ENCODE peak calls at places on chromosome 7, in five cellular contexts. S, B, X, C and K are unnamed samples.

GRCh38 chr7:111470898-111471297 is 91.4 kb downstream of the IMMP2L start:
- DNase-seq in S (no peak), B (no peak), X (no peak), C (no peak), K (no peak)

GRCh38 chr7:4461511-4461910 is 220.6 kb upstream of the FOXK1 start:
- DNase-seq in S (no peak), B (no peak), X (no peak), C (no peak), K (no peak)

GRCh38 chr7:140778568-140778967 is 82.1 kb downstream of the NDUFB2 start:
- DNase-seq in S (no peak), B (no peak), X (no peak), C (no peak), K (no peak)

GRCh38 chr7:71261066-71261465 is 129.1 kb downstream of the GALNT17 start:
- DNase-seq in S (no peak), B (no peak), X (no peak), C (no peak), K (no peak)

GRCh38 chr7:87445897-87446296 is 29.6 kb downstream of the ABCB4 start:
- DNase-seq in S (no peak), B (no peak), X (no peak), C (no peak), K (no peak)

GRCh38 chr7:115682507-115682906 is 348.1 kb downstream of the TFEC start:
- DNase-seq in S (no peak), B (no peak), X (no peak), C (no peak), K (no peak)

GRCh38 chr7:101725911-101726310 is 91.5 kb upstream of the CUX1 start:
- DNase-seq in S (no peak), B (no peak), X (peak), C (no peak), K (no peak)

GRCh38 chr7:139853576-139854511 is 24.8 kb downstream of the TBXAS1 start:
- DNase-seq in S (no peak), B (no peak), X (peak), C (no peak), K (peak)

GRCh38 chr7:133547981-133548380 is 295.1 kb downstream of the EXOC4 start:
- DNase-seq in S (no peak), B (no peak), X (no peak), C (no peak), K (no peak)

GRCh38 chr7:98163704-98164478 is 47.3 kb upstream of the BHLHA15 start:
- DNase-seq in S (no peak), B (no peak), X (peak), C (no peak), K (peak)

GRCh38 chr7:68424643-68425297 is 1173.5 kb upstream of the AUTS2 start:
- DNase-seq in S (no peak), B (no peak), X (no peak), C (no peak), K (no peak)

GRCh38 chr7:45977256-45977655 is 56.2 kb upstream of the IGFBP3 start:
- DNase-seq in S (no peak), B (no peak), X (no peak), C (no peak), K (peak)

GRCh38 chr7:106284516-106285050 is at the start of gene NAMPT:
- DNase-seq in S (peak), B (peak), X (peak), C (no peak), K (peak)

GRCh38 chr7:26278769-26279168 is 12.9 kb upstream of the SNX10 start:
- DNase-seq in S (peak), B (no peak), X (peak), C (peak), K (peak)

GRCh38 chr7:72492446-72492845 is 80.3 kb upstream of the CALN1 start:
- DNase-seq in S (peak), B (no peak), X (no peak), C (no peak), K (no peak)

GRCh38 chr7:8963722-8964121 is 530.3 kb downstream of the NXPH1 start:
- DNase-seq in S (no peak), B (no peak), X (no peak), C (no peak), K (no peak)

GRCh38 chr7:21256310-21256877 is 171.5 kb upstream of the SP4 start:
- DNase-seq in S (peak), B (peak), X (peak), C (peak), K (peak)

GRCh38 chr7:66557214-66558200 is 71.2 kb upstream of the KCTD7 start:
- DNase-seq in S (peak), B (peak), X (peak), C (no peak), K (peak)

GRCh38 chr7:96645084-96645483 is 64.6 kb downstream of the SEM1 start:
- DNase-seq in S (no peak), B (no peak), X (no peak), C (no peak), K (no peak)

GRCh38 chr7:137343483-137343841 is at the start of gene PTN:
- DNase-seq in S (peak), B (peak), X (peak), C (no peak), K (peak)

GRCh38 chr7:65449505-65449852 is 75.8 kb downstream of the ZNF92 start:
- DNase-seq in S (no peak), B (no peak), X (peak), C (no peak), K (no peak)

GRCh38 chr7:152850420-152850819 is 90.9 kb downstream of the ACTR3B start:
- DNase-seq in S (peak), B (no peak), X (no peak), C (no peak), K (no peak)

GRCh38 chr7:27793780-27794179 is 53.8 kb downstream of the TAX1BP1 start:
- DNase-seq in S (no peak), B (no peak), X (peak), C (no peak), K (peak)

GRCh38 chr7:2781636-2782035 is 62.5 kb downstream of the GNA12 start:
- DNase-seq in S (no peak), B (no peak), X (no peak), C (no peak), K (no peak)

GRCh38 chr7:47786557-47787248 is 161.6 kb downstream of the PKD1L1 start:
- DNase-seq in S (no peak), B (peak), X (peak), C (peak), K (peak)

GRCh38 chr7:33425385-33425784 is 296.0 kb downstream of the BBS9 start:
- DNase-seq in S (no peak), B (no peak), X (no peak), C (no peak), K (no peak)

GRCh38 chr7:133355325-133355708 is 102.4 kb downstream of the EXOC4 start:
- DNase-seq in S (no peak), B (no peak), X (no peak), C (no peak), K (peak)

GRCh38 chr7:142854505-142855400 is at the start of gene EPHB6:
- DNase-seq in S (peak), B (peak), X (peak), C (no peak), K (peak)

GRCh38 chr7:155164316-155164715 is 94.2 kb downstream of the HTR5A start:
- DNase-seq in S (no peak), B (no peak), X (no peak), C (no peak), K (no peak)

GRCh38 chr7:131157530-131158243 is 170.0 kb upstream of the MKLN1 start:
- DNase-seq in S (no peak), B (no peak), X (no peak), C (no peak), K (peak)

GRCh38 chr7:115574676-115575291 is 455.8 kb downstream of the TFEC start:
- DNase-seq in S (no peak), B (peak), X (no peak), C (no peak), K (no peak)

GRCh38 chr7:79781716-79782115 is 328.2 kb upstream of the MAGI2 start:
- DNase-seq in S (peak), B (no peak), X (no peak), C (no peak), K (no peak)

GRCh38 chr7:157564518-157565177 is 227.8 kb downstream of the DNAJB6 start:
- DNase-seq in S (no peak), B (no peak), X (peak), C (peak), K (no peak)

GRCh38 chr7:99693427-99694200 is 13.8 kb upstream of the CYP3A5 start:
- DNase-seq in S (no peak), B (peak), X (no peak), C (no peak), K (no peak)
- TF ChIP-seq EZH2phosphoT487 in S (no peak), B (no peak), X (no peak), C (no peak), K (no peak)

GRCh38 chr7:874036-874749 is 2.2 kb upstream of the GET4 start:
- DNase-seq in S (no peak), B (no peak), X (no peak), C (no peak), K (no peak)

GRCh38 chr7:875476-876076 is 778 bp upstream of the GET4 start:
- DNase-seq in S (no peak), B (no peak), X (no peak), C (no peak), K (no peak)

GRCh38 chr7:876077-876971 is at the start of gene GET4:
- DNase-seq in S (peak), B (peak), X (peak), C (peak), K (peak)

GRCh38 chr7:873367-874002 is 2.9 kb upstream of the GET4 start:
- DNase-seq in S (peak), B (peak), X (peak), C (peak), K (peak)

DNA sequence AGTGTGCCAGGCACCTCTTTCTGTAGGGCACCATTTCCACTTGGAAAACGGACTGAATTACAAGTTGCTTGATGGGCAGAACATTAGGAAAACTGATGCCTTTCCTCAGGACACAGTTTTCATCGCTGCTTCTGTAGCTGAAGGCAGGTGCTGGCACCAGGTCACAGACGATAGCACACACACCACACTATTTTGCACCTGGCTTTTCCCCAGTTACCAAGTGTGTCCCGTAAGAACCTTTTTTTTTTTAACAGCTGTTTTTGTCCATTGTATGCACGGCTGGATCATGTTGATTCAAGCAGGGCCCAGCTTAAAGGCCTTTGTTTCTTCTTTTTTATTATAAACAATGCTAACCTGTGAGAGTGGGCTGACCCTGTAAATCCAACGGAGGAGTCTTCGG is 1.3 kb upstream of the GET4 start:
- DNase-seq in S (no peak), B (peak), X (no peak), C (no peak), K (no peak)
- H3K9ac ChIP-seq in S (no peak), B (no peak), X (no peak), C (peak), K (no peak)

GRCh38 chr7:55234408-55234807 is 130.7 kb upstream of the LANCL2 start:
- DNase-seq in S (no peak), B (no peak), X (no peak), C (no peak), K (no peak)
- TF ChIP-seq EZH2phosphoT487 in S (no peak), B (no peak), X (no peak), C (no peak), K (no peak)

DNA sequence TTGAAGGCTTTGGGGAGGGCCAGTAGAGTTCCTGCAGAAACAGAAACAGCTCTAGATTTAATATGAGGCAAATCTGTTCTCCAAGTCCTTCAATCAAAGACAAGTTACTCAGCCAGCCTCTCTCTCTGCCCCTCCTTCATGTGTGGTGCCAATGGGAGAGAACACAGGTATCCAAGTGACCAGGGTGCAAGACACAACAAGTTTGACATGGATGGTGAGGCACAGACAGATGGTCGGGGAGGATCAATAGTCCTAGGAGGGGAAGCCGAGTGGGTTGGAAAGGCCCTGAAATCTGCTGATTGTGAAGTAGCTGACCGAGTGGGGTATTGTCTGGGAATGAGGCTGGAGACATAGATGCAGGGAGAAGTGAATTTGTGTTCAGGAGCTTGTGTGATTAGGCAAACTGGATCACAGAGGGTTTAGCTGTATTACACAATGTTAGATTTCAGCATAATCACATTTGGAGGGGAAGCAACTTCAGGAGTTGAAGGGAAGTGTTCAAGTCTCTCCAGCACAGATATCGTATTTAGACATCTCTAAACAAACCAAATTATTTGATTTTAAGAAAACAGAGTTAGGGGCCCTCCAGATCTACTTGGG is 1.5 kb downstream of the GIMAP1 start:
- DNase-seq in S (no peak), B (no peak), X (no peak), C (no peak), K (no peak)
- H3K9ac ChIP-seq in S (no peak), B (no peak), X (no peak), C (no peak), K (no peak)

GRCh38 chr7:74002474-74003017 is 25.4 kb upstream of the ELN start:
- DNase-seq in S (no peak), B (no peak), X (peak), C (peak), K (peak)

GRCh38 chr7:74006032-74006431 is 21.9 kb upstream of the ELN start:
- DNase-seq in S (no peak), B (no peak), X (no peak), C (no peak), K (no peak)

GRCh38 chr7:74001150-74001494 is 26.9 kb upstream of the ELN start:
- DNase-seq in S (no peak), B (no peak), X (no peak), C (no peak), K (no peak)

GRCh38 chr7:74000489-74001149 is 27.4 kb upstream of the ELN start:
- DNase-seq in S (no peak), B (no peak), X (no peak), C (no peak), K (no peak)

DNA sequence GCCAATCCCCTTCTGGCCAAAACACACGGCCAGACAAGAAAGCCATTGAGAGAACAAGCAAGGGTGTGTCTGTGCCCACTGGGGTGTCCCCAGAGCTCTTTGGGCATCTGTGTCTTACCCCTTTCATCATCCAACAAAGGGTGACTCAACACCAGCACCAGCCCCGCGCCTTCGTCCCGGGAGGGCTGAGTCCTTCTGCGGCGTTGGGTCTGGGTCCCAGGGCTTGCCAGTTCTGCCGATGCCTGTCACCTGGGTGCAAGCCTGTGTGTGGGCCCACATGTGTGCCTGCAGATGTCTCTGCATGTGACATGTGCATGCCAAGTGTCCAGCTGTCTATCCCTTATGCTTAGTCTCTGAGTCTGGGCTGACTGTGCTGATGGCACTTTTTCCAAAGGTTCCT is 24.4 kb upstream of the ELN start:
- DNase-seq in S (no peak), B (no peak), X (no peak), C (peak), K (no peak)
- TF ChIP-seq EZH2phosphoT487 in S (no peak), B (no peak), X (no peak), C (no peak), K (no peak)